ENCODE peak calls at places on chromosomes 7 and 10, in five cellular contexts. T, C, X, M and Z are unnamed samples.

GRCh38 chr10:87961314-87961713 is 97.9 kb downstream of the PTEN start:
- DNase-seq in T (no peak), M (no peak), C (no peak), X (no peak), Z (no peak)

GRCh38 chr10:70459061-70459770 is 17.7 kb upstream of the NODAL start:
- DNase-seq in T (no peak), X (no peak), C (peak; percentile 33), M (no peak), Z (no peak)

GRCh38 chr7:134986363-134987231 is at the start of gene AGBL3:
- DNase-seq in C (peak; percentile 99), M (peak; percentile 84), X (peak; percentile 95), T (peak; percentile 90), Z (peak; percentile 94)

GRCh38 chr10:24483701-24484100 is 240.0 kb downstream of the ARHGAP21 start:
- DNase-seq in X (no peak), C (peak; percentile 16), M (no peak), T (no peak), Z (no peak)

GRCh38 chr7:131370523-131370968 is 42.9 kb downstream of the MKLN1 start:
- DNase-seq in T (no peak), C (no peak), M (peak; percentile 48), X (no peak), Z (no peak)

GRCh38 chr7:128591705-128592104 is 80.4 kb upstream of the GARIN1A start:
- DNase-seq in X (no peak), M (no peak), T (no peak), C (no peak), Z (peak; percentile 61)

GRCh38 chr7:27997188-27997707 is 183.3 kb downstream of the JAZF1 start:
- DNase-seq in T (no peak), C (no peak), M (no peak), X (no peak), Z (no peak)

GRCh38 chr7:150372271-150373048 is 3.8 kb downstream of the REPIN1 start:
- DNase-seq in T (no peak), C (no peak), M (no peak), X (no peak), Z (no peak)

GRCh38 chr10:71270301-71270777 is 48.7 kb upstream of the SLC29A3 start:
- DNase-seq in T (peak; percentile 56), X (peak; percentile 83), C (peak; percentile 74), M (no peak), Z (peak; percentile 72)

GRCh38 chr10:58723977-58724376 is 211.3 kb downstream of the BICC1 start:
- DNase-seq in M (no peak), T (no peak), C (no peak), X (no peak), Z (no peak)

GRCh38 chr10:71975087-71975890 is 11.1 kb downstream of the CHST3 start:
- DNase-seq in C (no peak), T (no peak), X (no peak), M (no peak), Z (no peak)

GRCh38 chr7:16492513-16493062 is 27.1 kb upstream of the SOSTDC1 start:
- DNase-seq in C (no peak), M (no peak), X (peak; percentile 70), T (peak; percentile 90), Z (no peak)

GRCh38 chr10:15461353-15462108 is 90.4 kb upstream of the FAM171A1 start:
- DNase-seq in C (no peak), M (no peak), X (peak; percentile 77), T (no peak), Z (peak; percentile 15)

GRCh38 chr7:41711283-41712064 is 8.6 kb upstream of the INHBA start:
- DNase-seq in C (peak; percentile 50), M (no peak), X (peak; percentile 19), T (peak; percentile 4), Z (peak; percentile 41)

GRCh38 chr10:28849309-28849708 is 172.0 kb downstream of the BAMBI start:
- DNase-seq in M (no peak), T (no peak), C (no peak), X (no peak), Z (no peak)

GRCh38 chr7:100127866-100128601 is 1.3 kb downstream of the MBLAC1 start:
- DNase-seq in T (no peak), C (peak; percentile 35), X (no peak), M (no peak), Z (peak; percentile 60)

DNA sequence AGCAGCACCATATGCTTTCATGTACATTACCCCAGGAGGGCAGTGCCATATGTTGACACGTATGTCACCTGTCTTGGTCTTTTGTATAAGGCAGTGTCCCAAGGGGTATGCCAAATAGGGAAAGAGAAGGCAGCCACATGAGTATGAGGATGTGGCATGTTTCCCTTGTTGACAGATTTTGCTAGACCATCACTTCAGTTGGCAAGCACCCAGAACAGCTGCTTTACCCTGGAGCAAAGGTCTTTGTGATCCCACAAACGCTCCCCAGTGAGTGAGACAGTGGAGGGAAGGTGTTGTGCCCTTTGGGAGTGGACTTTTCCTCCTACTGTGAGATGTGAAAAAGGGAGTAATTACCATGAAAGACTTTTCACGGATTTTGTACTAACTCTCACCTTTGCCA is 350.1 kb downstream of the ETV1 start:
- DNase-seq in X (no peak), T (no peak), C (no peak), M (no peak), Z (no peak)
- TF ChIP-seq FOXM1 in X (no peak), T (no peak), C (no peak), M (no peak), Z (no peak)

GRCh38 chr10:6665847-6666246 is 85.8 kb upstream of the PRKCQ start:
- DNase-seq in M (no peak), T (no peak), X (no peak), C (no peak), Z (peak; percentile 42)

GRCh38 chr10:6671976-6672375 is 91.9 kb upstream of the PRKCQ start:
- DNase-seq in C (no peak), T (no peak), M (no peak), X (no peak), Z (no peak)

GRCh38 chr10:6669269-6669859 is 89.3 kb upstream of the PRKCQ start:
- DNase-seq in C (peak; percentile 47), M (no peak), T (peak; percentile 14), X (peak; percentile 42), Z (peak; percentile 28)

GRCh38 chr10:6667150-6667549 is 87.1 kb upstream of the PRKCQ start:
- DNase-seq in T (no peak), C (no peak), X (no peak), M (no peak), Z (no peak)

DNA sequence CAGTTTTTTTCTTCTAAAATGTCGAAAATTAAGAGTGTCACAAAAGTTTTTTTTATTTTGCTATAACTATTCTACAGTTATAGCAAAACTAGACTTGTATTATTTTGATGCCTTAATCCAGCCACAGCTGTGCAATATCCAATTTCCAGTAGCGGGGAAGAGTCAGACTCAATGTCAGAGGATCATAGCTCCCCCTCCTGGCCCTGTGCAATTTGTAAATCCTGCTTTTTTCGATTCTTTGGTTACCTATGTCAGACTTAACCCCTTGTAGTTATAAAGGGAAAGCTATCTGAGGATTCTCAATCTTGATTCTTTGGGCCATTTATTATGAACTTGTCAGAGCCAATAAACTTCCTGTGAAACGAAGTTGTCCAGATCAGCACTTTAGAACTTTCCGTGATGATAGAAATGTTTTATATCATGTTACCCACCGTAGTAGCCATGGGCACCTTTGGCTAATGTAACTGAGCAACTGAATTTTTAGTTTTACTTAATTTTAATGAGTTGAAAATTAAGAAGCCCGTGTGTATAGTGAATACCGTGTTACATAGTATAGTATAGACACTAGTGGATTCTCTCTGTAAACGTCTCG is 87.7 kb upstream of the PRKCQ start:
- DNase-seq in T (peak; percentile 18), C (peak; percentile 55), X (peak; percentile 46), M (no peak), Z (peak; percentile 48)
- TF ChIP-seq FOXM1 in T (no peak), C (no peak), X (no peak), M (no peak), Z (no peak)

GRCh38 chr10:132654121-132654571 is 116.6 kb downstream of the INPP5A start:
- DNase-seq in T (no peak), C (no peak), M (no peak), X (no peak), Z (peak; percentile 66)
- TF ChIP-seq FOXM1 in T (no peak), C (no peak), M (no peak), X (no peak), Z (no peak)

DNA sequence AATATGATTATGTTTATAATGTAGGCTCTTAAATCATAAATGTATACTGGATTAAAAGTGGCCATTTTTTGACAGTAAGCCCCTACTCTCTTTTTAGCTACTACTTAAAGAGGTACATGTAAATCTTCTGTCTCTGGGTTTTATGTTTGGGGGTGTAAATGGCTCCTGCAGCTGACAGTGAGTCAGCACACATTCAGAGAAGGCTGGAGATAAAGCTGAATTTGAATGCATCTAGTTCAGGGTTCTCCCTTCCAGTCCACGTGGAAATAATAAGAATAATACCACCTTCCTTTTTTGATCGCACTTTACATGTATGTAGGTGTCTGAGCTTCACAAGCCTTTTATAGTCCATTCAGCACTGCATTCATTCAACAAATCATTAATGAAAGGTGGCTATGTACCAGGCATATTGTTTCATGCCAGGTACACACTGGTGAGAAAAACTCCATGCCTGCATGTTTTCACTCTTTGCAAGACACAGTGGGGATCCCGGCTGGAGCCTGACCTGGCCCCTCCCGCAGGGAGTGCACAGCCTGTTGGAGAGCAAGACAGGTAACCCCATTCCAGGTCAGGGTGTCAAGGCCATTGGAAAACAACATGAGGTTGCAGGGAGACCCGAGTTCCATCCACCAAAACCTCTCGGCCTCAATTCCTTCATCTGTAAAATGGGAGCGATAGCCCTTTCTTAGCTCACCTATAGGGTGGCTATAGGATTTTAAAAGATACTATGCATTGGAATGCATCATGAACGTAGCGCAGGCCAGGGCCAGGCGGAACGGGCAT is 107.5 kb upstream of the ANLN start:
- DNase-seq in T (no peak), M (no peak), X (no peak), C (no peak), Z (no peak)
- TF ChIP-seq FOXM1 in T (no peak), M (no peak), X (no peak), C (no peak), Z (no peak)

DNA sequence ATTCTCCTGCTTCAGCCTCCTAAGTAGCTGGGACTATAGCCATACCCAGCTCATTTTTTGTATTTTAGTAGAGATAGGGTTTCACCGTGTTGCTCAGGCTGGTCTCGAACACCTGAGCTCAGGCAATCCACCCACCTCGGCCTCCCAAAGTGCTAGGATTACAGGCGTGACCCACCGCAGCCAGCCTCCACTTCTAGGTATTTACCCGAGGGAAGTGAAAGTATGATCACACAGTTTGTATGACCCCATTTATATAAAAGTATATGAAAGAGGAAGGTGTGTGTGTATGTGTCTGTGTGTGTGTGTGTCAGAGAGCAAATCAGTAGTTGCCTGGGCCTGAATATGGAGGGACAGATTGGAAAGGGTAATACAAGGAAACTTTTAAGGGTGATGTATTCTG is 2.0 kb upstream of the PURB start:
- DNase-seq in M (no peak), C (no peak), X (no peak), T (no peak), Z (no peak)
- TF ChIP-seq FOXM1 in M (no peak), C (no peak), X (no peak), T (no peak), Z (no peak)